ENCODE peak calls at places on chromosome 19, in eight cellular contexts. One of them, this sample, is unnamed.
A peak's percentile ranks its signal among the peaks of the same experiment; 100 is the strongest.

GRCh38 chr19:296476-297225 is 5.4 kb upstream of the PLPP2 start:
- DNase-seq in posterior cingulate gyrus: no peak
- DNase-seq in stimulated activated CD8-positive, alpha-beta memory T cell treated with anti-CD3 and anti-CD28 coated beads, Interleukin-7, amount 100 ng/mL, for 48 hours: no peak
- DNase-seq in DMS 273 treated with DMSO at 0.1 percent for 48 hours: no peak
- DNase-seq in heart right ventricle: no peak
- DNase-seq in D341Med: no peak
- DNase-seq in GOT3: no peak
- DNase-seq in GM23338: no peak
- DNase-seq in this sample: no peak

GRCh38 chr19:5913739-5914357 is at the start of gene CAPS:
- DNase-seq in DMS 273 treated with DMSO at 0.1 percent for 48 hours: no peak
- DNase-seq in heart right ventricle: no peak
- DNase-seq in stimulated activated CD8-positive, alpha-beta memory T cell treated with anti-CD3 and anti-CD28 coated beads, Interleukin-7, amount 100 ng/mL, for 48 hours: no peak
- DNase-seq in posterior cingulate gyrus: no peak
- DNase-seq in GM23338: no peak
- DNase-seq in D341Med: no peak
- DNase-seq in GOT3: no peak
- DNase-seq in this sample: no peak

GRCh38 chr19:2329528-2329927 is 1.0 kb downstream of the SPPL2B start:
- DNase-seq in D341Med: no peak
- DNase-seq in heart right ventricle: no peak
- DNase-seq in GOT3: no peak
- DNase-seq in posterior cingulate gyrus: no peak
- DNase-seq in DMS 273 treated with DMSO at 0.1 percent for 48 hours: no peak
- DNase-seq in stimulated activated CD8-positive, alpha-beta memory T cell treated with anti-CD3 and anti-CD28 coated beads, Interleukin-7, amount 100 ng/mL, for 48 hours: no peak
- DNase-seq in GM23338: no peak
- DNase-seq in this sample: no peak

GRCh38 chr19:24074720-24075119 is 12.3 kb upstream of the ZNF254 start:
- DNase-seq in heart right ventricle: no peak
- DNase-seq in posterior cingulate gyrus: no peak
- DNase-seq in DMS 273 treated with DMSO at 0.1 percent for 48 hours: no peak
- DNase-seq in GOT3: no peak
- DNase-seq in GM23338: no peak
- DNase-seq in stimulated activated CD8-positive, alpha-beta memory T cell treated with anti-CD3 and anti-CD28 coated beads, Interleukin-7, amount 100 ng/mL, for 48 hours: no peak
- DNase-seq in D341Med: no peak
- DNase-seq in this sample: no peak

GRCh38 chr19:12380444-12380737 is 14.9 kb upstream of the ZNF442 start:
- DNase-seq in stimulated activated CD8-positive, alpha-beta memory T cell treated with anti-CD3 and anti-CD28 coated beads, Interleukin-7, amount 100 ng/mL, for 48 hours: no peak
- DNase-seq in posterior cingulate gyrus: no peak
- DNase-seq in heart right ventricle: no peak
- DNase-seq in GM23338: no peak
- DNase-seq in DMS 273 treated with DMSO at 0.1 percent for 48 hours: no peak
- DNase-seq in D341Med: no peak
- DNase-seq in GOT3: no peak
- DNase-seq in this sample: no peak

GRCh38 chr19:29268103-29268502 is 55.2 kb upstream of the UQCRFS1 start:
- DNase-seq in GM23338: no peak
- DNase-seq in heart right ventricle: no peak
- DNase-seq in posterior cingulate gyrus: no peak
- DNase-seq in stimulated activated CD8-positive, alpha-beta memory T cell treated with anti-CD3 and anti-CD28 coated beads, Interleukin-7, amount 100 ng/mL, for 48 hours: no peak
- DNase-seq in D341Med: no peak
- DNase-seq in DMS 273 treated with DMSO at 0.1 percent for 48 hours: no peak
- DNase-seq in GOT3: no peak
- DNase-seq in this sample: no peak

GRCh38 chr19:45100797-45101196 is 7.8 kb downstream of the PPP1R37 start:
- DNase-seq in GOT3: no peak
- DNase-seq in stimulated activated CD8-positive, alpha-beta memory T cell treated with anti-CD3 and anti-CD28 coated beads, Interleukin-7, amount 100 ng/mL, for 48 hours: no peak
- DNase-seq in heart right ventricle: no peak
- DNase-seq in GM23338: no peak
- DNase-seq in posterior cingulate gyrus: no peak
- DNase-seq in DMS 273 treated with DMSO at 0.1 percent for 48 hours: no peak
- DNase-seq in D341Med: no peak
- DNase-seq in this sample: no peak

GRCh38 chr19:1566392-1567115 is 1.6 kb downstream of the MEX3D start:
- DNase-seq in D341Med: peak; percentile 92
- DNase-seq in posterior cingulate gyrus: peak; percentile 79
- DNase-seq in stimulated activated CD8-positive, alpha-beta memory T cell treated with anti-CD3 and anti-CD28 coated beads, Interleukin-7, amount 100 ng/mL, for 48 hours: no peak
- DNase-seq in heart right ventricle: peak; percentile 74
- DNase-seq in GM23338: peak; percentile 89
- DNase-seq in GOT3: peak; percentile 16
- DNase-seq in DMS 273 treated with DMSO at 0.1 percent for 48 hours: no peak
- DNase-seq in this sample: peak; percentile 78

GRCh38 chr19:10517361-10517759 is at the start of gene S1PR5:
- DNase-seq in D341Med: peak; percentile 70
- DNase-seq in DMS 273 treated with DMSO at 0.1 percent for 48 hours: no peak
- DNase-seq in GM23338: peak; percentile 68
- DNase-seq in heart right ventricle: peak; percentile 11
- DNase-seq in GOT3: no peak
- DNase-seq in stimulated activated CD8-positive, alpha-beta memory T cell treated with anti-CD3 and anti-CD28 coated beads, Interleukin-7, amount 100 ng/mL, for 48 hours: no peak
- DNase-seq in posterior cingulate gyrus: peak; percentile 76
- DNase-seq in this sample: peak; percentile 73

GRCh38 chr19:34254552-34255432 is at the start of gene GARRE1:
- DNase-seq in stimulated activated CD8-positive, alpha-beta memory T cell treated with anti-CD3 and anti-CD28 coated beads, Interleukin-7, amount 100 ng/mL, for 48 hours: peak; percentile 71
- DNase-seq in posterior cingulate gyrus: no peak
- DNase-seq in GOT3: no peak
- DNase-seq in GM23338: peak; percentile 72
- DNase-seq in D341Med: peak; percentile 95
- DNase-seq in heart right ventricle: peak; percentile 36
- DNase-seq in DMS 273 treated with DMSO at 0.1 percent for 48 hours: no peak
- DNase-seq in this sample: no peak